ENCODE peak calls at places on chromosomes 12 and 14, in eight cellular contexts. S is CD8-positive, alpha-beta T cell; K is right lobe of liver; Z is cardiac muscle cell; D is CD8-positive, alpha-beta memory T cell; Q is tibial artery; E is sigmoid colon; N is heart right ventricle. L is an unnamed sample.

GRCh38 chr14:58739674-58740073 is 101.9 kb downstream of the DACT1 start:
- DNase-seq in N (no peak), S (no peak), K (no peak), Q (no peak), Z (no peak), D (no peak), E (no peak), L (no peak)

GRCh38 chr12:131864469-131864868 is 30.0 kb upstream of the ULK1 start:
- DNase-seq in Z (no peak), N (no peak), E (no peak), K (no peak), D (no peak), S (no peak), Q (no peak), L (no peak)

GRCh38 chr14:69685716-69686115 is 74.3 kb downstream of the SUSD6 start:
- DNase-seq in Q (peak; percentile 77), E (peak; percentile 91), Z (peak; percentile 56), S (no peak), D (no peak), N (peak; percentile 69), K (peak; percentile 65), L (no peak)

GRCh38 chr12:57433370-57433769 is 1.2 kb upstream of the INHBC start:
- DNase-seq in Q (no peak), E (no peak), D (no peak), K (no peak), Z (no peak), S (no peak), N (no peak), L (peak; percentile 79)

GRCh38 chr12:109714141-109714912 is 702 bp downstream of the FAM222A start:
- DNase-seq in E (peak; percentile 86), D (peak; percentile 31), K (peak; percentile 82), Z (peak; percentile 84), N (peak; percentile 72), Q (no peak), S (peak; percentile 56), L (peak; percentile 73)

GRCh38 chr12:52006726-52007157 is at the start of gene TAMALIN:
- DNase-seq in E (peak; percentile 90), K (peak; percentile 77), Q (peak; percentile 83), N (peak; percentile 84), Z (peak; percentile 80), D (peak; percentile 73), S (peak; percentile 86), L (peak; percentile 61)

GRCh38 chr12:75816892-75817291 is 214.7 kb downstream of the PHLDA1 start:
- DNase-seq in N (no peak), D (no peak), Z (no peak), S (no peak), E (no peak), Q (no peak), K (no peak), L (no peak)

GRCh38 chr12:46556105-46556559 is 183.6 kb upstream of the SLC38A2 start:
- DNase-seq in Z (peak; percentile 49), Q (no peak), S (no peak), E (no peak), N (no peak), D (no peak), K (no peak), L (no peak)

GRCh38 chr12:83114042-83114441 is 427.3 kb downstream of the TMTC2 start:
- DNase-seq in D (no peak), S (no peak), K (no peak), E (no peak), Z (no peak), N (no peak), Q (no peak), L (no peak)

GRCh38 chr12:62732861-62733427 is 202.0 kb downstream of the PPM1H start:
- DNase-seq in D (no peak), N (no peak), Q (no peak), Z (no peak), E (no peak), S (no peak), K (no peak), L (peak; percentile 62)

GRCh38 chr12:27359578-27360340 is 27.1 kb downstream of the BMAL2 start:
- DNase-seq in N (no peak), Z (no peak), E (no peak), S (no peak), Q (no peak), D (no peak), K (no peak), L (no peak)

GRCh38 chr12:120639771-120640721 is at the start of gene CABP1:
- DNase-seq in E (no peak), N (no peak), Z (peak; percentile 53), S (peak; percentile 80), Q (no peak), K (peak; percentile 42), D (peak; percentile 62), L (no peak)

GRCh38 chr14:96631621-96632362 is 129.6 kb downstream of the PAPOLA start:
- DNase-seq in E (no peak), N (no peak), Z (no peak), K (no peak), D (no peak), Q (peak; percentile 49), S (no peak), L (no peak)

GRCh38 chr14:56474419-56475022 is 105.1 kb upstream of the TMEM260 start:
- DNase-seq in S (no peak), Q (no peak), Z (peak; percentile 67), E (no peak), D (no peak), K (no peak), N (no peak), L (peak; percentile 45)

GRCh38 chr12:92085040-92085439 is 60.6 kb downstream of the BTG1 start:
- DNase-seq in Q (no peak), D (no peak), S (no peak), E (no peak), N (no peak), Z (no peak), K (no peak), L (no peak)

GRCh38 chr14:64760146-64760755 is 56.0 kb downstream of the PLEKHG3 start:
- DNase-seq in Z (peak; percentile 62), D (peak; percentile 55), K (peak; percentile 62), N (peak; percentile 51), Q (peak; percentile 79), S (peak; percentile 61), E (no peak), L (peak; percentile 61)

GRCh38 chr12:110869035-110869434 is 22.2 kb downstream of the CCDC63 start:
- DNase-seq in N (no peak), S (no peak), E (no peak), D (no peak), Z (no peak), K (no peak), Q (no peak), L (no peak)

GRCh38 chr12:25811656-25812126 is 146.8 kb upstream of the RASSF8 start:
- DNase-seq in Z (no peak), K (no peak), E (no peak), N (no peak), Q (no peak), D (no peak), S (no peak), L (peak; percentile 34)

GRCh38 chr12:98895086-98895651 is 250.1 kb downstream of the APAF1 start:
- DNase-seq in K (no peak), Z (peak; percentile 49), S (no peak), E (no peak), D (no peak), N (no peak), Q (no peak), L (no peak)
- H3K27me3 ChIP-seq in K (no peaks in the 10 kb centered on the region), Z (peaks cover 69% of the 10 kb centered on the region), S (peaks cover 4% of the 10 kb centered on the region), E (peaks cover 22% of the 10 kb centered on the region), D (peaks cover 7% of the 10 kb centered on the region), N (peaks cover 63% of the 10 kb centered on the region), Q (peaks cover 16% of the 10 kb centered on the region), L (peaks cover 62% of the 10 kb centered on the region)

GRCh38 chr14:66085224-66085623 is 400.9 kb upstream of the CCDC196 start:
- DNase-seq in D (no peak), Z (no peak), E (no peak), N (no peak), K (no peak), S (no peak), Q (no peak), L (no peak)
- H3K27me3 ChIP-seq in D (no peaks in the 10 kb centered on the region), Z (no peaks in the 10 kb centered on the region), E (no peaks in the 10 kb centered on the region), N (peaks cover 6% of the 10 kb centered on the region), K (no peaks in the 10 kb centered on the region), S (no peaks in the 10 kb centered on the region), Q (no peaks in the 10 kb centered on the region), L (no peaks in the 10 kb centered on the region)

GRCh38 chr12:4271433-4272013 is 2.0 kb upstream of the CCND2 start:
- DNase-seq in D (no peak), Z (peak; percentile 49), S (no peak), K (no peak), E (no peak), N (no peak), Q (no peak), L (no peak)
- H3K27me3 ChIP-seq in D (peaks cover 3% of the 10 kb centered on the region), Z (peaks cover 25% of the 10 kb centered on the region), S (no peaks in the 10 kb centered on the region), K (no peaks in the 10 kb centered on the region), E (no peaks in the 10 kb centered on the region), N (no peaks in the 10 kb centered on the region), Q (peaks cover 19% of the 10 kb centered on the region), L (peaks cover 93% of the 10 kb centered on the region)

GRCh38 chr14:106069786-106070185 is 543.4 kb downstream of the TMEM121 start:
- DNase-seq in D (no peak), Q (no peak), E (no peak), K (no peak), S (no peak), Z (no peak), N (no peak), L (no peak)
- H3K27me3 ChIP-seq in D (no peaks in the 10 kb centered on the region), Q (no peaks in the 10 kb centered on the region), E (no peaks in the 10 kb centered on the region), K (no peaks in the 10 kb centered on the region), S (no peaks in the 10 kb centered on the region), Z (no peaks in the 10 kb centered on the region), N (peaks cover 53% of the 10 kb centered on the region), L (no peaks in the 10 kb centered on the region)

GRCh38 chr12:115451151-115451784 is 767.3 kb upstream of the TBX3 start:
- DNase-seq in N (no peak), K (no peak), Q (no peak), E (no peak), S (no peak), Z (no peak), D (no peak), L (no peak)

GRCh38 chr12:115450710-115451109 is 766.7 kb upstream of the TBX3 start:
- DNase-seq in Q (no peak), Z (no peak), E (no peak), S (no peak), N (no peak), K (no peak), D (no peak), L (no peak)

GRCh38 chr12:115449526-115449925 is 765.6 kb upstream of the TBX3 start:
- DNase-seq in E (no peak), Z (no peak), S (no peak), K (no peak), Q (no peak), D (no peak), N (no peak), L (no peak)

GRCh38 chr12:115451785-115452736 is 768.1 kb upstream of the TBX3 start:
- DNase-seq in K (peak; percentile 36), Z (peak; percentile 94), N (peak; percentile 67), E (no peak), Q (no peak), S (no peak), D (no peak), L (no peak)

GRCh38 chr12:115450017-115450416 is 766.0 kb upstream of the TBX3 start:
- DNase-seq in Q (no peak), S (no peak), N (no peak), K (no peak), Z (no peak), D (no peak), E (no peak), L (no peak)
- H3K27me3 ChIP-seq in Q (peaks cover 16% of the 10 kb centered on the region), S (no peaks in the 10 kb centered on the region), N (no peaks in the 10 kb centered on the region), K (no peaks in the 10 kb centered on the region), Z (no peaks in the 10 kb centered on the region), D (no peaks in the 10 kb centered on the region), E (peaks cover 3% of the 10 kb centered on the region), L (no peaks in the 10 kb centered on the region)

GRCh38 chr12:4894019-4894418 is 15.7 kb upstream of the KCNA1 start:
- DNase-seq in N (no peak), Q (no peak), Z (no peak), K (no peak), S (no peak), E (no peak), D (no peak), L (no peak)
- H3K27me3 ChIP-seq in N (peaks cover 54% of the 10 kb centered on the region), Q (peaks cover 22% of the 10 kb centered on the region), Z (peaks cover 39% of the 10 kb centered on the region), K (no peaks in the 10 kb centered on the region), S (no peaks in the 10 kb centered on the region), E (no peaks in the 10 kb centered on the region), D (no peaks in the 10 kb centered on the region), L (peaks cover 30% of the 10 kb centered on the region)

L was measured in SJSA1.